ENCODE peak calls at places on chromosomes 4 and X, in eight cellular contexts. X is activated T-cell treated with anti-CD3 and anti-CD28 coated beads, Interleukin-2, amount 50 U/mL, for 72 hours; L is body of pancreas; M is type B pancreatic cell; D is D341Med; S is endothelial cell of umbilical vein; B is psoas muscle; P is KG1. E is an unnamed sample.

GRCh38 chr4:1153567-1154090 is 18.8 kb downstream of the SPON2 start:
- DNase-seq in X (no peak), L (peak), M (no peak), D (no peak), S (no peak), B (no peak), P (no peak), E (no peak)

GRCh38 chr4:108480881-108481280 is 139.5 kb upstream of the RPL34 start:
- DNase-seq in X (no peak), L (no peak), M (no peak), D (no peak), S (no peak), B (no peak), P (no peak), E (no peak)

GRCh38 chr4:32824321-32824720 is 2104.2 kb downstream of the PCDH7 start:
- DNase-seq in X (no peak), L (no peak), M (no peak), D (no peak), S (no peak), B (no peak), P (no peak), E (no peak)

GRCh38 chr4:107034091-107034698 is 1.9 kb downstream of the DKK2 start:
- DNase-seq in X (peak), L (peak), M (peak), D (peak), S (peak), B (peak), P (no peak), E (no peak)

GRCh38 chr4:118351851-118352827 is 664 bp downstream of the PRSS12 start:
- DNase-seq in X (peak), L (peak), M (peak), D (peak), S (no peak), B (peak), P (no peak), E (no peak)

GRCh38 chrX:100076031-100076430 is 334.0 kb downstream of the PCDH19 start:
- DNase-seq in X (no peak), L (no peak), M (no peak), D (no peak), S (no peak), B (no peak), P (no peak), E (no peak)

GRCh38 chr4:80897537-80898303 is 132.8 kb upstream of the BMP3 start:
- DNase-seq in X (no peak), L (no peak), M (no peak), D (no peak), S (no peak), B (no peak), P (no peak), E (no peak)

GRCh38 chr4:114547340-114548134 is 51.1 kb upstream of the UGT8 start:
- DNase-seq in X (no peak), L (no peak), M (no peak), D (no peak), S (no peak), B (no peak), P (no peak), E (no peak)